ENCODE peak calls at places on chromosomes 13 and 19, in four cellular contexts. A is body of pancreas, G is uterus, Q is breast epithelium. F is an unnamed sample.

GRCh38 chr13:113855931-113856715 is 7.8 kb downstream of the GAS6 start:
- DNase-seq in A (no peak), G (no peak), Q (peak), F (peak)

GRCh38 chr19:42693760-42694350 is 46.4 kb downstream of the PSG3 start:
- DNase-seq in A (peak), G (no peak), Q (no peak), F (no peak)

GRCh38 chr13:101915755-101916107 is 463.3 kb downstream of the ITGBL1 start:
- DNase-seq in A (no peak), G (no peak), Q (no peak), F (no peak)

GRCh38 chr19:18611327-18612050 is 1.2 kb upstream of the TMEM59L start:
- DNase-seq in A (no peak), G (no peak), Q (no peak), F (no peak)

GRCh38 chr19:18062043-18062442 is 24.7 kb downstream of the IL12RB1 start:
- DNase-seq in A (no peak), G (no peak), Q (no peak), F (no peak)

GRCh38 chr19:13846533-13847032 is 30.4 kb upstream of the NANOS3 start:
- DNase-seq in A (peak), G (peak), Q (peak), F (peak)

GRCh38 chr19:32351807-32352630 is 6.6 kb downstream of the ZNF507 start:
- DNase-seq in A (no peak), G (no peak), Q (no peak), F (no peak)

GRCh38 chr13:36915106-36915505 is 4.9 kb downstream of the SMAD9 start:
- DNase-seq in A (no peak), G (no peak), Q (no peak), F (no peak)

GRCh38 chr19:28715157-28715556 is 497.8 kb downstream of the UQCRFS1 start:
- DNase-seq in A (no peak), G (no peak), Q (no peak), F (no peak)

GRCh38 chr13:25065974-25066770 is 29.8 kb upstream of the PABPC3 start:
- DNase-seq in A (no peak), G (no peak), Q (no peak), F (no peak)

GRCh38 chr13:97946951-97947588 is 6.4 kb upstream of the IPO5 start:
- DNase-seq in A (no peak), G (no peak), Q (no peak), F (no peak)

GRCh38 chr19:1599460-1599846 is 5.8 kb downstream of the UQCR11 start:
- DNase-seq in A (no peak), G (no peak), Q (no peak), F (no peak)
- TF ChIP-seq POLR2A in A (no peak), G (no peak), Q (no peak), F (no peak)

GRCh38 chr19:16115309-16116039 is 3.8 kb downstream of the RAB8A start:
- DNase-seq in A (no peak), G (no peak), Q (no peak), F (no peak)

GRCh38 chr19:16113727-16114126 is 2.0 kb downstream of the RAB8A start:
- DNase-seq in A (no peak), G (no peak), Q (no peak), F (no peak)

GRCh38 chr19:16112778-16113177 is 1.1 kb downstream of the RAB8A start:
- DNase-seq in A (no peak), G (no peak), Q (no peak), F (no peak)

GRCh38 chr19:16111909-16112752 is 442 bp downstream of the RAB8A start:
- DNase-seq in A (no peak), G (no peak), Q (no peak), F (no peak)

GRCh38 chr19:16111160-16111908 is at the start of gene RAB8A:
- DNase-seq in A (peak), G (peak), Q (peak), F (peak)
- TF ChIP-seq POLR2A in A (no peak), G (peak), Q (no peak), F (peak)

DNA sequence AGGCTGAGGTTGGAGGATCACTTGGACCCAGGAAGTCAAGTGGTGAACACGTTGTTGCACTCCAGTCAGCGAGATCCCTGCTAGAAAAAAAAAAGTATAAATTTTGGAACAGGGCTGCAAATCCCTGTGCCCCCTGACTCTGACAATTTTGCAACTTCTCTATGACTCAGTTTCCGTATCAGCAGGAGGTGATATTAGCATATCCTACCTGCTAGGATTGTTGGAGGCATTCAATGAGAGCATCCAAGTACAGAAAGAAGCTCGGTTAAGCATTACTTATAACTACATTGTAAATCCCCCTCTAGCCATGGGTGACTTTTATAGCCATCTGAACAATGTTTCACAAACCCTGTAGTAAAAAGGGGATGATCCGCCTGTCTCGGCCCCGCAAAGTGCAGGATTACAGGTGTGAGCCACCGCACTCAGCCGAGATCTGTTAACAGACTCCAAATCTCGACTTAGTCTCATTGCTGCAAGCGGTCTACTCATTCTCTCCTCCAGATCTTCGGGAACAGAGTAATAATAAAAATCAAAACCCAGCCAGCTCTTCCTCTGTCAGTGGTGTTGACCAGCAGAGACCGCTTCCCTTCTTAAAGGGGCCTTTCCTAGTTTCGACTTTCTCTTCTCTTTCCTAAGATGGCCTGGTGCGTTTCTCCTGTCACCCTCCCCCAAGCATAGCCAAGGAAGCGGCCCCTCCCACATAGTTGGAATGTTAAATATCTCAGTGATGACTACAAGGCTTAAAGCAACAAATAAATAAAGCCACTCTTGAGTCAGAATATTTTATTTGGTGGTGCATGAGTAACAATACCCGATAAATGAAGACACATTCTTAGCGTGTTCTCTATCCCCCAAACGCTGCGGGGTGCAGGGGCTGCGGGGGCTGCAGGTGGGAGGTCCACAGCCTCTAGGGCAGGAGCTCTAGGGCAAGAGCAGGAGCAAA is 10.3 kb upstream of the BICRA start:
- DNase-seq in A (peak), G (peak), Q (no peak), F (no peak)
- TF ChIP-seq POLR2A in A (no peak), G (peak), Q (no peak), F (no peak)

GRCh38 chr13:44498969-44499368 is 77.2 kb downstream of the TSC22D1 start:
- DNase-seq in A (peak), G (no peak), Q (no peak), F (no peak)

GRCh38 chr13:44504146-44504545 is 72.0 kb downstream of the TSC22D1 start:
- DNase-seq in A (no peak), G (no peak), Q (no peak), F (no peak)

GRCh38 chr13:44493213-44493812 is 82.8 kb downstream of the TSC22D1 start:
- DNase-seq in A (no peak), G (no peak), Q (no peak), F (no peak)

GRCh38 chr13:44497801-44498200 is 78.3 kb downstream of the TSC22D1 start:
- DNase-seq in A (no peak), G (no peak), Q (no peak), F (no peak)

GRCh38 chr13:44498502-44498901 is 77.6 kb downstream of the TSC22D1 start:
- DNase-seq in A (no peak), G (no peak), Q (no peak), F (no peak)
- TF ChIP-seq POLR2A in A (no peak), G (no peak), Q (no peak), F (no peak)

DNA sequence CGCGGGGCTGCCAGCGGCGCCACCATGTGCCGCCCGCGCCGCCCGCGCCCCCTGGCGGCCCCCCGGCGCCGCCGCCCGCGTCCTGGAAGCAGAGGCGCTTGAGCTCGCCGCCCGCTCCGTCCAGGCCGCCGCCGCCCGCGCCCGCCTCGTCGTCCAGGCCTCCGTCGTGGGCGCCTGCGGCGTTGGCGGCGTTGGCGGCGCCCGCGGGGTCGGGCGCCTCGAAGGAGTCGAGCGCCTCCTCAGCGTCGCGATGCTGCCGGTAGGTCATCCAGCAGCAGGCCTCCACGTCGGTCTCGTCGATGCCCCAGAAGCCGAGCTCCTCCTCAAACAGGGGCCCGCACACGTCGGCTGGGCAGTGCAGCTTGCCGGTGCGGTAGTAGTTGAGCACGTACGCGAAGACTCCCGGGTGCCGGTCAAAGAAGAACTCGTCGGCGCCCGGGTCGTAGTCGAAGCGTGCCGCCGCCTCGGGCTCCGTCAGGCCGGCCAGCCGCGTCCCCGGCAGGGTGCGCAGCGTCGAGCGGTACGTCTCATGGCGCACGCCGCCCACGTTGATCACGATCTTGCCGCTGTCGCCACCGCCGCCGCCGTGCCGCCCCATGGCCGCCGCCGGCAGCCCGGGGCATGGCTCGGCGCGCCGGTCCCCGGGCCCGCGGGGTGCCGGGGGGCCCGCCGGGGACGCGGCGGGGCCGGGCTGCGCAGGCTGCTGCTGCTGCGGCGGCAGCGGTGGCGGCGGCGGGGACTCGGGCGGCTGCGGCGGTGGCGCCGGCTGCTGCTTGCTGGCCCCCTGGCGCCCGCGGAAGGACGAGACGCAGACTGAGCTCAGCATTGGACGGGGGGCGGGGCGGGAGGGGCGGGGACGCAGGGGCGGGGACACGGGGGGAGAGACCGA is 676 bp downstream of the KCNC3 start:
- DNase-seq in A (peak), G (no peak), Q (no peak), F (no peak)
- TF ChIP-seq POLR2A in A (no peak), G (no peak), Q (no peak), F (no peak)

DNA sequence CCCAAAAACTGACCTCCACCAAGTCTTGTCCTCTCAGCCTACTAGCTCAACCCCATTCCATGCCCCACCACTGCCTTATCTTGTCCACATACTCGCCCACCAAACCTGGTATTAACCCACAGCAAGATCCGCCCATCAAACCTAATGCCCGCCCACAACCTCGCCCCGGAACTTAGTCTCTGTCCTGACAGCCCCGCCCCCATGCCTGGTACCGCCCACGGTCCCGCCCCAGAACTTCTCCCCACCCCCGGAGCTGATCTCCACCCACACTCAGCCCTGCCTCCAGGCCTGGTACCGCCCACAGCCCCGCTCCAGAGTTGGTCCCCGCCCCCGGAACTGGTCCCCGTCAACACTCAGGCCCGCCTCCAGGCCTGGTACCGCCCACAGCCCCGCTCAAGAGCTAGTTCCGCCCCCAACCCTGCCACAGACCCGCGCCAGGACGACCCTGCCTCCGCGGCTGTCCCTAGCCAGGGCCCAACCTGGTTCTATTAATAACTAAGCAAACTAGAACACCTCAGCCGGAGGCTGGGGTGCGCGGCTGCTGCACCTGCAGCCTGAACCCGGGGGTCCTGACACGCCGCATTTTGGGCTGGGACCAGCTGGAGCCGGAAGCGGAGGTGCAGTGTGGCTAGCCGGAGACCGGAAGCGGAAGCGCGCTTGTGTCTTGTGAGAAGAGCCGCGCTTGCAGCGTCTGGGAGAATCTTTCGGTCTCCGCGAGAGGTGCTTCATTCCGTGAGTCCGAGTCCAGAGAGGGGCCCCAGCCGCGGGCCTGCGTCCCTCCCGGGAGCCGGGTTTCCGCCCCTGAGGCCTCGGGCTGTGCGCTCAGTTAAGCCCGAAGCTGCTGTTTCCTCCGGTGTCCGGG is at the start of gene ZNF557:
- DNase-seq in A (peak), G (peak), Q (peak), F (peak)
- TF ChIP-seq POLR2A in A (no peak), G (no peak), Q (peak), F (peak)

GRCh38 chr19:40663712-40664692 is 26.4 kb downstream of the NUMBL start:
- DNase-seq in A (no peak), G (peak), Q (no peak), F (peak)
- TF ChIP-seq POLR2A in A (no peak), G (no peak), Q (no peak), F (no peak)

GRCh38 chr19:2041686-2042484 is 9.2 kb downstream of the MKNK2 start:
- DNase-seq in A (peak), G (peak), Q (peak), F (peak)

GRCh38 chr19:2043269-2043641 is 7.8 kb downstream of the MKNK2 start:
- DNase-seq in A (peak), G (peak), Q (no peak), F (peak)

GRCh38 chr19:2043864-2044708 is 7.0 kb downstream of the MKNK2 start:
- DNase-seq in A (peak), G (peak), Q (no peak), F (peak)

GRCh38 chr19:2041436-2041685 is 9.7 kb downstream of the MKNK2 start:
- DNase-seq in A (no peak), G (no peak), Q (no peak), F (no peak)

GRCh38 chr19:2042485-2043268 is 8.4 kb downstream of the MKNK2 start:
- DNase-seq in A (peak), G (peak), Q (no peak), F (peak)
- TF ChIP-seq POLR2A in A (no peak), G (no peak), Q (no peak), F (no peak)

GRCh38 chr19:58407658-58408151 is 744 bp upstream of the ZNF584 start:
- DNase-seq in A (no peak), G (no peak), Q (no peak), F (peak)
- TF ChIP-seq POLR2A in A (no peak), G (no peak), Q (no peak), F (no peak)

GRCh38 chr19:6090634-6091033 is 19.7 kb downstream of the RFX2 start:
- DNase-seq in A (no peak), G (no peak), Q (no peak), F (no peak)

GRCh38 chr19:6088677-6089063 is 21.6 kb downstream of the RFX2 start:
- DNase-seq in A (no peak), G (no peak), Q (no peak), F (no peak)

GRCh38 chr19:6091771-6092291 is 18.5 kb downstream of the RFX2 start:
- DNase-seq in A (no peak), G (no peak), Q (no peak), F (no peak)

GRCh38 chr19:6095760-6096159 is 14.5 kb downstream of the RFX2 start:
- DNase-seq in A (no peak), G (no peak), Q (no peak), F (no peak)

GRCh38 chr19:6092329-6093286 is 17.7 kb downstream of the RFX2 start:
- DNase-seq in A (peak), G (peak), Q (peak), F (peak)
- TF ChIP-seq POLR2A in A (no peak), G (no peak), Q (no peak), F (no peak)

F was measured in ovary.